ENCODE peak calls at places on chromosomes 5 and 9, in four cellular contexts. U, V, M and X are unnamed samples.

GRCh38 chr5:117077142-117077541 is 502.5 kb upstream of the SEMA6A start:
- DNase-seq in U (no peak), V (no peak), M (no peak), X (no peak)

GRCh38 chr5:15044521-15044920 is 172.9 kb upstream of the ANKH start:
- DNase-seq in U (no peak), V (no peak), M (no peak), X (no peak)

GRCh38 chr9:82490019-82490499 is 501.5 kb downstream of the SPATA31D1 start:
- DNase-seq in U (no peak), V (no peak), M (peak), X (no peak)

GRCh38 chr9:97985058-97985861 is 2.1 kb downstream of the ANP32B start:
- DNase-seq in U (peak), V (no peak), M (peak), X (peak)

GRCh38 chr5:176844706-176845391 is 34.5 kb downstream of the UNC5A start:
- DNase-seq in U (no peak), V (peak), M (no peak), X (no peak)

GRCh38 chr9:133604856-133605255 is 4.3 kb downstream of the FAM163B start:
- DNase-seq in U (no peak), V (peak), M (no peak), X (no peak)

GRCh38 chr5:144698454-144698853 is 527.8 kb downstream of the KCTD16 start:
- DNase-seq in U (no peak), V (no peak), M (no peak), X (no peak)

GRCh38 chr9:6973762-6974161 is 216.0 kb downstream of the KDM4C start:
- DNase-seq in U (no peak), V (no peak), M (no peak), X (no peak)

GRCh38 chr5:128844354-128844923 is 120.8 kb upstream of the SLC27A6 start:
- DNase-seq in U (no peak), V (no peak), M (no peak), X (no peak)

GRCh38 chr5:21711854-21712752 is 1141.0 kb downstream of the CDH12 start:
- DNase-seq in U (no peak), V (no peak), M (no peak), X (no peak)

GRCh38 chr5:78738693-78739300 is 90.2 kb upstream of the LHFPL2 start:
- DNase-seq in U (no peak), V (no peak), M (no peak), X (peak)

GRCh38 chr5:78738104-78738503 is 89.5 kb upstream of the LHFPL2 start:
- DNase-seq in U (no peak), V (no peak), M (no peak), X (no peak)

GRCh38 chr5:78731884-78732283 is 83.3 kb upstream of the LHFPL2 start:
- DNase-seq in U (no peak), V (no peak), M (no peak), X (no peak)

GRCh38 chr5:78734094-78734845 is 85.7 kb upstream of the LHFPL2 start:
- DNase-seq in U (no peak), V (peak), M (no peak), X (no peak)

DNA sequence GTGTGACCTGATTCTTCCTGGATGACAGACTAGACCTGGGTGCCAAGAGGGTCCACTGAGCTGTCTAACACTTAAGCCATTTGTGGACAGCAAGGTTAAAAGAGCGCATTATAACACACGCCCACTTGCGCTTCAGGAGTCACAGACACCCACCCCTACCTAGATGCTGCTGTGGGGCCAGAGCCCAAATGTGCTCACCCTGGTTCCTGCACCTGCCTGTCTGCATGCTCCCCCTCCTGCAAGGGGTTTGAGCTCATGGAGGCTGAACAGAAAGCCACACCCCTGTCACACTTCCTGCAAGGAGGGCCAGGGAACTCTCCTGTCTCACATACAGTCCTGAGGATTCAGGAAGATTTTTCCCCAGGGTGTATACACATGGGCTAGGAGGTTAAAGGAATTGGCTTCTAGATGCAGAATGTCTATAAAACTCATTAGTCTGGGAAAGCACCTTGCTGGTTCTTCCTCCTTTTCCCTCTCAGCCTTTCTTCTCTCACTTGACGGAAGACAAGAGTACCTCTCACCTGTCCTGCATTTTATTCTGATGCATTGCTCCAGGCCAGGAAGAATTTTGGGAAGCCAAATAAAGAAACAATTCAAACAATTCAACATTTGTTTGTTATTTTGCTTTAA is 87.4 kb upstream of the LHFPL2 start:
- DNase-seq in U (no peak), V (peak), M (no peak), X (no peak)
- H3K27ac ChIP-seq in U (no peak), V (no peak), M (no peak), X (peak)

GRCh38 chr9:77954619-77955018 is 77.0 kb downstream of the GNAQ start:
- DNase-seq in U (no peak), V (no peak), M (no peak), X (no peak)
- H3K4me3 ChIP-seq in U (no peak), V (no peak), M (no peak), X (no peak)

GRCh38 chr9:113563856-113564514 is 100.5 kb downstream of the RGS3 start:
- DNase-seq in U (no peak), V (no peak), M (peak), X (peak)

GRCh38 chr9:113566011-113566711 is 102.6 kb downstream of the RGS3 start:
- DNase-seq in U (no peak), V (no peak), M (peak), X (peak)

GRCh38 chr9:113566712-113567071 is 103.2 kb downstream of the RGS3 start:
- DNase-seq in U (no peak), V (no peak), M (no peak), X (no peak)

GRCh38 chr9:113562653-113563381 is 99.3 kb downstream of the RGS3 start:
- DNase-seq in U (no peak), V (no peak), M (peak), X (peak)

GRCh38 chr9:113564804-113565237 is 101.3 kb downstream of the RGS3 start:
- DNase-seq in U (no peak), V (peak), M (peak), X (peak)
- H3K27ac ChIP-seq in U (no peak), V (peak), M (peak), X (peak)

DNA sequence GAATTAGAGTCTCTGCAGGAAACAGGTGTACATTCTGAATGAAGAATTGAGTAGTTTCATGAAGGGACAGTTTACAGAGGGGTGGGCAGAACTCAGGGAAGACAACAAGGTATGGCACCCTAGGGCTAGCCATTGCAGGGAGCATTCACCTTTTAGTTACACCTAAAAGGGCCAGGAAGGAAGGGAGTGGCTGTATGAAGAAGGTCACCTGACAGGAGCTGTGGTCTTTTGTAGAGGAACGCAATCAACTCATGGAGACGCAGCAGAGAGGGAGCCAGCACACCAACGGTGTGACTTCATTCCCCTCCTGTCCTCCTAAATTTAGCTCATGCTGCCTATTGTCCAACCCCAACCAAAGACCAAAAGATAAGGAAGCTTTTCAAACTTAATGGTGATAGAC is 12.7 kb upstream of the ZCCHC7 start:
- DNase-seq in U (no peak), V (no peak), M (no peak), X (no peak)
- H3K4me3 ChIP-seq in U (peak), V (no peak), M (no peak), X (no peak)

DNA sequence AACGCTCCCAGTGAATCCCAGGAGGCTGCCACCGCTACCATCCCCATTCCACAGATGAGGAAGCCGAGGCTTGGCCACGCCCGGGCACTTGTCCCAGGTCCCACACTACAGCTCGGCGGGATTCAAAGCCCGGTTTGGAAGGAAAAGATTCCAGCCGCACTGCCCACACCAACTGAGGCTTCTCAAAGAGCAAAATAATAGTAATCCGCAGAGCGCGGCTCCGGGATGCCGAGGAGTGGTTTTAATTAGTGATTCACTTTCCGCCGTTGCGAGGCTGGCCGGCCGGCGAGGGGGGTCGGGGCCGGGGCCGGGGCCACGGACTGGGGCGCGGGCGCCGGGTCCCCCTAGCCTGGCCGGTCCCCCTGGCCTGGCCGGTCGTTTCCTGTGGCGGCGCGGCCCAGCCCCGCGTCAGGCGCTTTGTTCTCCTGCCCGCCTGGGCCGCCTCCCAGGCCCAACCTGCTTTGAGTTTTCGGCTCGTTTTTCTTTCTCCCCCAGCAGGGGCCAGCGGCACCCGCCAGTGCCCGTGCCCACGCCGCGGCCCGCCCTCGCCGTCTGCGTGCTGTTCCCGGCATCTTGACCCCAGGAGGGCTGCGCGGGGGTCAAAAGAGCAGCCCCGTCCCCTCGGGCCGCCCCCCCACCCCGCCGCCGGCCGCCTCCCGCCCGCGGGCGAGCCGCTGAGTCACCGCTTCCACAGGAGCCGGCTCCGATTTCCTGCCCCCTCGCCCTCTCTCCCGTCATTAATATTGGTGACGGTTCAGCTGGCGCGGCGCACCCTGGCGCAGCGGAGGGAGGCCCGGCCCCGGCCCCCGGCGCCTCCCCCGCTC is 31.2 kb downstream of the FGF18 start:
- DNase-seq in U (no peak), V (peak), M (peak), X (no peak)
- H3K27ac ChIP-seq in U (no peak), V (peak), M (peak), X (peak)

DNA sequence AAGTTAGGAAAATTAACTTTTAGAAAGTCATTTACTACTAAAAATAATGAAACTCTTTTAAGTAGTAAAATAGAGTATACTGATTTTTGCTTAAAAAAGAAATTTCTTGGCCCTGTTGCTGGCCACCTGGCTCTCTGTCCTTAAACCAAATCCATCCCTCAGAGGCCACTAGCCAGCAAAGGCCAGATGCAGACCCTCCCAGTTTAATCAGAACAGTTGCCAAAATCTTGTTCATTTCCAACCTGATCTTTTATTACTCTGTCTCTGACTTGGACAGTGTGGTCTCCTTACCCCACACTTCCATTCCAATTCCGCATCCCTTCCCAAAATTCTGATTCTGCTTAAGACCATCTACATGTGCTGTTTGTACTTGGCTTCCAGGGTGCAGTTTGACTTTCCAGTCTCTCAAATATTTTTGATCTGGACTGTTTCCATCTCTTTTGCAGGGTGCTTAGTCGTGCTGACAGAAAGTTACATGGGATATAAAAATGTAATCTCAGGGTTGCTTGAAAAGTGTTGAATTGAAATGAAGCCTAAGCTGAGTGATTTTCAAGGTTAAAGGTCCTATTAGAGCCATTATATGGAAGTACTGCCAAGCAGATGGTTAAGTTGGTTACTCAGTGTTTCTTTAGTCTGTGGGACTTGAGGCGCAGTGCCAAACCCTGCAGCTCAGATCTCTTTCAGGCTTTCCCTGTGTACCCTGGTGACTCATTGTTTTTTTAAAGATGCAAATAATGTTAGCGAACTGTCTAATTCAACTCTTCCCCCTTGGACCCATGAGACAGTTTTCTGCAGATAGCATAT is 18.4 kb upstream of the DCP2 start:
- DNase-seq in U (no peak), V (no peak), M (no peak), X (peak)
- H3K4me3 ChIP-seq in U (no peak), V (no peak), M (no peak), X (no peak)